ENCODE peak calls at places on chromosome 7, in seven cellular contexts. One of them, this sample, is unnamed.
A peak's percentile ranks its signal among the peaks of the same experiment; 100 is the strongest.

GRCh38 chr7:47327306-47327697 is 254.6 kb downstream of the TNS3 start:
- DNase-seq in tibial artery: no peak
- DNase-seq in uterus: no peak
- DNase-seq in chondrocyte: no peak
- DNase-seq in fibroblast of pulmonary artery: peak; percentile 50
- DNase-seq in progenitor cell of endocrine pancreas: no peak
- DNase-seq in upper lobe of left lung: peak; percentile 29
- DNase-seq in this sample: no peak

GRCh38 chr7:139949629-139950028 is 113.1 kb downstream of the PARP12 start:
- DNase-seq in tibial artery: no peak
- DNase-seq in uterus: no peak
- DNase-seq in chondrocyte: no peak
- DNase-seq in fibroblast of pulmonary artery: no peak
- DNase-seq in progenitor cell of endocrine pancreas: no peak
- DNase-seq in upper lobe of left lung: no peak
- DNase-seq in this sample: no peak

GRCh38 chr7:16034353-16034752 is 347.9 kb upstream of the MEOX2 start:
- DNase-seq in tibial artery: no peak
- DNase-seq in uterus: no peak
- DNase-seq in chondrocyte: no peak
- DNase-seq in fibroblast of pulmonary artery: peak; percentile 9
- DNase-seq in progenitor cell of endocrine pancreas: no peak
- DNase-seq in upper lobe of left lung: no peak
- DNase-seq in this sample: no peak

GRCh38 chr7:26863504-26864308 is 684 bp downstream of the SKAP2 start:
- DNase-seq in tibial artery: no peak
- DNase-seq in uterus: no peak
- DNase-seq in chondrocyte: no peak
- DNase-seq in fibroblast of pulmonary artery: peak; percentile 43
- DNase-seq in progenitor cell of endocrine pancreas: no peak
- DNase-seq in upper lobe of left lung: no peak
- DNase-seq in this sample: peak; percentile 4

GRCh38 chr7:67019562-67020390 is 23.1 kb downstream of the TYW1 start:
- DNase-seq in tibial artery: no peak
- DNase-seq in uterus: no peak
- DNase-seq in chondrocyte: no peak
- DNase-seq in fibroblast of pulmonary artery: peak; percentile 14
- DNase-seq in progenitor cell of endocrine pancreas: no peak
- DNase-seq in upper lobe of left lung: no peak
- DNase-seq in this sample: no peak

GRCh38 chr7:37428681-37429434 is 19.8 kb downstream of the ELMO1 start:
- DNase-seq in tibial artery: no peak
- DNase-seq in uterus: no peak
- DNase-seq in chondrocyte: no peak
- DNase-seq in fibroblast of pulmonary artery: no peak
- DNase-seq in progenitor cell of endocrine pancreas: no peak
- DNase-seq in upper lobe of left lung: no peak
- DNase-seq in this sample: no peak

GRCh38 chr7:115734643-115735042 is 295.9 kb downstream of the TFEC start:
- DNase-seq in tibial artery: no peak
- DNase-seq in uterus: no peak
- DNase-seq in chondrocyte: no peak
- DNase-seq in fibroblast of pulmonary artery: no peak
- DNase-seq in progenitor cell of endocrine pancreas: no peak
- DNase-seq in upper lobe of left lung: no peak
- DNase-seq in this sample: no peak

GRCh38 chr7:90191648-90192047 is 19.9 kb upstream of the STEAP2 start:
- DNase-seq in tibial artery: no peak
- DNase-seq in uterus: no peak
- DNase-seq in chondrocyte: no peak
- DNase-seq in fibroblast of pulmonary artery: no peak
- DNase-seq in progenitor cell of endocrine pancreas: no peak
- DNase-seq in upper lobe of left lung: no peak
- DNase-seq in this sample: no peak

GRCh38 chr7:129462445-129462844 is 28.2 kb downstream of the STRIP2 start:
- DNase-seq in tibial artery: no peak
- DNase-seq in uterus: no peak
- DNase-seq in chondrocyte: no peak
- DNase-seq in fibroblast of pulmonary artery: no peak
- DNase-seq in progenitor cell of endocrine pancreas: no peak
- DNase-seq in upper lobe of left lung: no peak
- DNase-seq in this sample: no peak

GRCh38 chr7:128833148-128833938 is 3.1 kb downstream of the FLNC start:
- DNase-seq in tibial artery: peak; percentile 70
- DNase-seq in uterus: peak; percentile 78
- DNase-seq in chondrocyte: no peak
- DNase-seq in fibroblast of pulmonary artery: peak; percentile 95
- DNase-seq in progenitor cell of endocrine pancreas: no peak
- DNase-seq in upper lobe of left lung: peak; percentile 38
- DNase-seq in this sample: no peak

GRCh38 chr7:121327671-121328070 is 1.1 kb upstream of the WNT16 start:
- DNase-seq in tibial artery: no peak
- DNase-seq in uterus: no peak
- DNase-seq in chondrocyte: no peak
- DNase-seq in fibroblast of pulmonary artery: no peak
- DNase-seq in progenitor cell of endocrine pancreas: no peak
- DNase-seq in upper lobe of left lung: no peak
- DNase-seq in this sample: no peak

GRCh38 chr7:104971290-104972071 is 42.5 kb upstream of the KMT2E start:
- DNase-seq in tibial artery: peak; percentile 70
- DNase-seq in uterus: no peak
- DNase-seq in chondrocyte: no peak
- DNase-seq in fibroblast of pulmonary artery: peak; percentile 73
- DNase-seq in progenitor cell of endocrine pancreas: no peak
- DNase-seq in upper lobe of left lung: no peak
- DNase-seq in this sample: no peak

GRCh38 chr7:2651847-2652735 is 20.3 kb downstream of the TTYH3 start:
- DNase-seq in tibial artery: no peak
- DNase-seq in uterus: no peak
- DNase-seq in chondrocyte: no peak
- DNase-seq in fibroblast of pulmonary artery: no peak
- DNase-seq in progenitor cell of endocrine pancreas: no peak
- DNase-seq in upper lobe of left lung: peak; percentile 81
- DNase-seq in this sample: no peak

GRCh38 chr7:134691820-134692705 is 45.4 kb downstream of the BPGM start:
- DNase-seq in tibial artery: no peak
- DNase-seq in uterus: peak; percentile 78
- DNase-seq in chondrocyte: no peak
- DNase-seq in fibroblast of pulmonary artery: peak; percentile 62
- DNase-seq in progenitor cell of endocrine pancreas: no peak
- DNase-seq in upper lobe of left lung: no peak
- DNase-seq in this sample: no peak

GRCh38 chr7:46566375-46566774 is 645.3 kb upstream of the IGFBP3 start:
- DNase-seq in tibial artery: no peak
- DNase-seq in uterus: no peak
- DNase-seq in chondrocyte: no peak
- DNase-seq in fibroblast of pulmonary artery: no peak
- DNase-seq in progenitor cell of endocrine pancreas: no peak
- DNase-seq in upper lobe of left lung: no peak
- DNase-seq in this sample: no peak

GRCh38 chr7:30463400-30464145 is 15.0 kb downstream of the NOD1 start:
- DNase-seq in tibial artery: no peak
- DNase-seq in uterus: no peak
- DNase-seq in chondrocyte: no peak
- DNase-seq in fibroblast of pulmonary artery: peak; percentile 56
- DNase-seq in progenitor cell of endocrine pancreas: no peak
- DNase-seq in upper lobe of left lung: no peak
- DNase-seq in this sample: no peak

GRCh38 chr7:150406565-150407421 is 27.7 kb downstream of the ZNF775 start:
- DNase-seq in tibial artery: no peak
- DNase-seq in uterus: no peak
- DNase-seq in chondrocyte: peak; percentile 48
- DNase-seq in fibroblast of pulmonary artery: no peak
- DNase-seq in progenitor cell of endocrine pancreas: no peak
- DNase-seq in upper lobe of left lung: no peak
- DNase-seq in this sample: no peak

GRCh38 chr7:151680810-151681209 is 161.1 kb upstream of the RHEB start:
- DNase-seq in tibial artery: peak; percentile 89
- DNase-seq in uterus: peak; percentile 47
- DNase-seq in chondrocyte: no peak
- DNase-seq in fibroblast of pulmonary artery: peak; percentile 73
- DNase-seq in progenitor cell of endocrine pancreas: no peak
- DNase-seq in upper lobe of left lung: no peak
- DNase-seq in this sample: no peak

GRCh38 chr7:141785711-141786552 is 4.1 kb upstream of the TAS2R5 start:
- DNase-seq in tibial artery: no peak
- DNase-seq in uterus: no peak
- DNase-seq in chondrocyte: no peak
- DNase-seq in fibroblast of pulmonary artery: peak; percentile 72
- DNase-seq in progenitor cell of endocrine pancreas: no peak
- DNase-seq in upper lobe of left lung: no peak
- DNase-seq in this sample: peak; percentile 15

GRCh38 chr7:121582258-121582657 is 186.2 kb upstream of the FAM3C start:
- DNase-seq in tibial artery: no peak
- DNase-seq in uterus: no peak
- DNase-seq in chondrocyte: no peak
- DNase-seq in fibroblast of pulmonary artery: no peak
- DNase-seq in progenitor cell of endocrine pancreas: no peak
- DNase-seq in upper lobe of left lung: no peak
- DNase-seq in this sample: no peak

GRCh38 chr7:151491859-151492258 is 27.8 kb downstream of the RHEB start:
- DNase-seq in tibial artery: no peak
- DNase-seq in uterus: no peak
- DNase-seq in chondrocyte: no peak
- DNase-seq in fibroblast of pulmonary artery: peak; percentile 83
- DNase-seq in progenitor cell of endocrine pancreas: no peak
- DNase-seq in upper lobe of left lung: no peak
- DNase-seq in this sample: no peak

GRCh38 chr7:7750571-7751242 is 32.3 kb upstream of the RPA3 start:
- DNase-seq in tibial artery: no peak
- DNase-seq in uterus: no peak
- DNase-seq in chondrocyte: no peak
- DNase-seq in fibroblast of pulmonary artery: no peak
- DNase-seq in progenitor cell of endocrine pancreas: no peak
- DNase-seq in upper lobe of left lung: no peak
- DNase-seq in this sample: no peak

DNA sequence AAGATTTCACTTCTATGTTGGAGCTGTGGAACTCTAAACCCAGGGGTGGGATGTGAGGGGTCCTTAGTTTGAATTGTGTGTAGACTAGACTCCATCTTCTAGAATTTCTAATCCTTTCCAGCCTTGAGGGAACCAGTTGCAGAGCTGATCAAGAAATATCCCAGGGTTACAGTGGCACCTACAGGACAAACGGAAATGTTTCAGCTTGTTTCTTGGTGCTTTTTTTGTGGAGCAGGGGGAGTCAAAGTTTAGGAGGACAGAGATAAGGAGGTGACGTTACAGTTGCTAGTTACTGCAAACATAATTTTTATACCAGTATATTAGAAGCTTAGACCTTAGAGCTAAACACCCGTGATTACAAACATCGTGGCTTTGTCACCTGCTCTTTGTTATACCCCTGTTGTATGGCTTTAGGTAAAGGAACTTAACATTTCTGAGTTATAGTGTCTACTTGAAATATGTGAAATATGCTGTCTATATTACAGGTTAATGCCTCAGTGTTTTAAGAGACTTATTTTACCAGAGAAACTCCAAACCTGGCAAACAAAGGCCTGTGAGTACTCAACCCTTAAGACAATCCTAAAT is 84.5 kb upstream of the DYNC1I1 start:
- DNase-seq in tibial artery: no peak
- DNase-seq in uterus: no peak
- DNase-seq in chondrocyte: no peak
- DNase-seq in fibroblast of pulmonary artery: peak; percentile 67
- DNase-seq in progenitor cell of endocrine pancreas: no peak
- DNase-seq in upper lobe of left lung: no peak
- DNase-seq in this sample: peak; percentile 40
- TF ChIP-seq CTCF in tibial artery: peak; percentile 47
- TF ChIP-seq CTCF in uterus: peak; percentile 24
- TF ChIP-seq CTCF in chondrocyte: peak; percentile 80
- TF ChIP-seq CTCF in fibroblast of pulmonary artery: peak; percentile 41
- TF ChIP-seq CTCF in progenitor cell of endocrine pancreas: peak; percentile 65
- TF ChIP-seq CTCF in upper lobe of left lung: peak; percentile 39
- TF ChIP-seq CTCF in this sample: peak; percentile 37

GRCh38 chr7:158386866-158387820 is 200.5 kb downstream of the PTPRN2 start:
- DNase-seq in tibial artery: no peak
- DNase-seq in uterus: no peak
- DNase-seq in chondrocyte: peak; percentile 94
- DNase-seq in fibroblast of pulmonary artery: no peak
- DNase-seq in progenitor cell of endocrine pancreas: no peak
- DNase-seq in upper lobe of left lung: peak; percentile 61
- DNase-seq in this sample: no peak
- TF ChIP-seq CTCF in tibial artery: no peak
- TF ChIP-seq CTCF in uterus: no peak
- TF ChIP-seq CTCF in chondrocyte: no peak
- TF ChIP-seq CTCF in fibroblast of pulmonary artery: no peak
- TF ChIP-seq CTCF in progenitor cell of endocrine pancreas: no peak
- TF ChIP-seq CTCF in upper lobe of left lung: no peak
- TF ChIP-seq CTCF in this sample: no peak

GRCh38 chr7:43954524-43955228 is 28.4 kb downstream of the UBE2D4 start:
- DNase-seq in tibial artery: no peak
- DNase-seq in uterus: no peak
- DNase-seq in chondrocyte: no peak
- DNase-seq in fibroblast of pulmonary artery: peak; percentile 69
- DNase-seq in progenitor cell of endocrine pancreas: no peak
- DNase-seq in upper lobe of left lung: no peak
- DNase-seq in this sample: peak; percentile 20
- TF ChIP-seq CTCF in tibial artery: peak; percentile 25
- TF ChIP-seq CTCF in uterus: no peak
- TF ChIP-seq CTCF in chondrocyte: peak; percentile 75
- TF ChIP-seq CTCF in fibroblast of pulmonary artery: peak; percentile 66
- TF ChIP-seq CTCF in progenitor cell of endocrine pancreas: peak; percentile 57
- TF ChIP-seq CTCF in upper lobe of left lung: peak; percentile 35
- TF ChIP-seq CTCF in this sample: no peak

GRCh38 chr7:80804581-80804980 is 114.3 kb downstream of the SEMA3C start:
- DNase-seq in tibial artery: no peak
- DNase-seq in uterus: no peak
- DNase-seq in chondrocyte: no peak
- DNase-seq in fibroblast of pulmonary artery: no peak
- DNase-seq in progenitor cell of endocrine pancreas: no peak
- DNase-seq in upper lobe of left lung: no peak
- DNase-seq in this sample: no peak

GRCh38 chr7:80807166-80807900 is 111.5 kb downstream of the SEMA3C start:
- DNase-seq in tibial artery: no peak
- DNase-seq in uterus: no peak
- DNase-seq in chondrocyte: no peak
- DNase-seq in fibroblast of pulmonary artery: no peak
- DNase-seq in progenitor cell of endocrine pancreas: no peak
- DNase-seq in upper lobe of left lung: no peak
- DNase-seq in this sample: no peak

GRCh38 chr7:80806653-80807052 is 112.2 kb downstream of the SEMA3C start:
- DNase-seq in tibial artery: no peak
- DNase-seq in uterus: no peak
- DNase-seq in chondrocyte: no peak
- DNase-seq in fibroblast of pulmonary artery: no peak
- DNase-seq in progenitor cell of endocrine pancreas: no peak
- DNase-seq in upper lobe of left lung: no peak
- DNase-seq in this sample: no peak

DNA sequence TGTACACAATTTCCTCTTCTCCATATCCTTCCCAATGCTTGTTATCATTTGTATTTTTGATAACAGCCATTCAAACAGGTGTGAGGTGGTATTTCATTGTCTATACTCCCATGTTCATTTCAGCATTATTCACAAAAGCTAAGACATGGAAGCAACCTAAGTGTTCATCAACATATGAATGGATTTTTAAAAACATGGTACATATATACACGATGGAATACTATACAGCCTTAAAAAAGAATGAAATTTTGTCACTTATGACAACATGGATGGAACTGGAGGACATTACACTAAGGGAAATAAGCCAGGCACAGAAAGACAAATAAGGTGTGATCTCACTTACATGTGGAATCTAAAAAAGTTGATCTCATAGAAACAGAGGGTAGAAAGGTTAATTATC is 109.3 kb downstream of the SEMA3C start:
- DNase-seq in tibial artery: no peak
- DNase-seq in uterus: no peak
- DNase-seq in chondrocyte: no peak
- DNase-seq in fibroblast of pulmonary artery: no peak
- DNase-seq in progenitor cell of endocrine pancreas: no peak
- DNase-seq in upper lobe of left lung: no peak
- DNase-seq in this sample: no peak
- TF ChIP-seq CTCF in tibial artery: no peak
- TF ChIP-seq CTCF in uterus: no peak
- TF ChIP-seq CTCF in chondrocyte: no peak
- TF ChIP-seq CTCF in fibroblast of pulmonary artery: no peak
- TF ChIP-seq CTCF in progenitor cell of endocrine pancreas: no peak
- TF ChIP-seq CTCF in upper lobe of left lung: no peak
- TF ChIP-seq CTCF in this sample: no peak